ENCODE peak calls at places on chromosomes 12 and 14, in four cellular contexts. T is T-helper 2 cell, B is psoas muscle, Y is EL. G is an unnamed sample.

GRCh38 chr12:50249464-50250229 is 33.7 kb downstream of the LIMA1 start:
- DNase-seq in T (no peak), B (no peak), Y (no peak), G (no peak)

GRCh38 chr14:99532310-99532709 is 51.1 kb downstream of the CCNK start:
- DNase-seq in T (no peak), B (no peak), Y (no peak), G (no peak)

GRCh38 chr14:85466678-85467077 is 63.3 kb upstream of the FLRT2 start:
- DNase-seq in T (no peak), B (no peak), Y (peak; percentile 11), G (peak; percentile 15)

GRCh38 chr14:57749267-57749666 is 116.6 kb downstream of the SLC35F4 start:
- DNase-seq in T (no peak), B (no peak), Y (peak; percentile 25), G (peak; percentile 83)

GRCh38 chr14:70567791-70568190 is 32.7 kb downstream of the MED6 start:
- DNase-seq in T (no peak), B (no peak), Y (peak; percentile 26), G (peak; percentile 69)

GRCh38 chr12:88996389-88996788 is 355.9 kb downstream of the DUSP6 start:
- DNase-seq in T (no peak), B (no peak), Y (no peak), G (no peak)

GRCh38 chr12:43806737-43807072 is 588 bp upstream of the TWF1 start:
- DNase-seq in T (no peak), B (no peak), Y (no peak), G (no peak)

GRCh38 chr14:36479344-36479743 is 40.7 kb downstream of the NKX2-1 start:
- DNase-seq in T (no peak), B (no peak), Y (no peak), G (no peak)

GRCh38 chr12:104131609-104132008 is 6.4 kb downstream of the NFYB start:
- DNase-seq in T (no peak), B (no peak), Y (no peak), G (no peak)

GRCh38 chr12:50569876-50570275 is 65.1 kb downstream of the DIP2B start:
- DNase-seq in T (no peak), B (no peak), Y (no peak), G (peak; percentile 26)

GRCh38 chr14:99604766-99605298 is 825 bp upstream of the CCDC85C start:
- DNase-seq in T (no peak), B (no peak), Y (peak; percentile 51), G (peak; percentile 32)

GRCh38 chr12:131640436-131640969 is 70.4 kb upstream of the SFSWAP start:
- DNase-seq in T (no peak), B (no peak), Y (no peak), G (no peak)

GRCh38 chr12:108635997-108636808 is 2.5 kb upstream of the SELPLG start:
- DNase-seq in T (no peak), B (no peak), Y (no peak), G (no peak)

GRCh38 chr12:109274381-109274780 is 34.7 kb downstream of the FOXN4 start:
- DNase-seq in T (no peak), B (no peak), Y (no peak), G (no peak)

GRCh38 chr12:41552507-41553047 is 364.5 kb downstream of the PDZRN4 start:
- DNase-seq in T (no peak), B (no peak), Y (peak; percentile 4), G (peak; percentile 58)

GRCh38 chr14:100376751-100377171 is 53.6 kb downstream of the SLC25A47 start:
- DNase-seq in T (no peak), B (no peak), Y (peak; percentile 66), G (peak; percentile 46)

GRCh38 chr14:101508948-101509729 is 52.2 kb upstream of the DIO3 start:
- DNase-seq in T (no peak), B (peak; percentile 30), Y (no peak), G (no peak)

GRCh38 chr12:103928736-103929050 is 1.5 kb upstream of the HSP90B1 start:
- DNase-seq in T (peak; percentile 41), B (no peak), Y (no peak), G (no peak)

GRCh38 chr14:50957296-50957695 is 13.0 kb upstream of the PYGL start:
- DNase-seq in T (no peak), B (no peak), Y (peak; percentile 32), G (no peak)